ENCODE peak calls at places on chromosomes 6 and 20, in eight cellular contexts. O, Q, S, L, C, N, X and Z are unnamed samples.

GRCh38 chr20:513429-513828 is 30.2 kb downstream of the CSNK2A1 start:
- DNase-seq in C (no peak), L (no peak), O (no peak), S (no peak), N (no peak), Q (no peak), X (peak; percentile 35), Z (no peak)

GRCh38 chr6:85484941-85485340 is 35.1 kb downstream of the NT5E start:
- DNase-seq in C (no peak), Q (no peak), S (no peak), O (no peak), L (no peak), X (no peak), N (no peak), Z (no peak)

GRCh38 chr20:51062065-51062464 is 39.2 kb upstream of the KCNG1 start:
- DNase-seq in N (no peak), S (peak; percentile 21), X (peak; percentile 32), L (no peak), Q (no peak), O (no peak), C (no peak), Z (no peak)

GRCh38 chr20:63696311-63696627 is 183 bp upstream of the TNFRSF6B start:
- DNase-seq in Q (peak; percentile 63), O (peak; percentile 62), N (peak; percentile 64), C (peak; percentile 55), S (no peak), L (no peak), X (no peak), Z (no peak)

GRCh38 chr6:47169785-47170685 is 127.9 kb upstream of the ADGRF1 start:
- DNase-seq in S (peak; percentile 26), X (peak; percentile 68), L (peak; percentile 89), Q (no peak), N (no peak), C (no peak), O (no peak), Z (peak; percentile 75)

GRCh38 chr20:63071541-63072181 is 64.9 kb upstream of the BHLHE23 start:
- DNase-seq in C (peak; percentile 16), N (no peak), L (peak; percentile 6), X (peak; percentile 75), O (peak; percentile 62), S (peak; percentile 27), Q (peak; percentile 18), Z (no peak)

GRCh38 chr6:31035862-31036497 is 25.7 kb downstream of the MUC22 start:
- DNase-seq in Q (no peak), N (no peak), L (no peak), X (peak; percentile 19), C (no peak), S (no peak), O (no peak), Z (no peak)

GRCh38 chr6:162032620-162033019 is 694.9 kb downstream of the PRKN start:
- DNase-seq in X (peak; percentile 26), C (peak; percentile 61), L (no peak), Q (no peak), O (no peak), N (no peak), S (peak; percentile 71), Z (peak; percentile 51)

GRCh38 chr6:166877906-166878305 is 78.4 kb downstream of the RNASET2 start:
- DNase-seq in Q (no peak), N (no peak), X (peak; percentile 11), C (no peak), S (no peak), O (no peak), L (no peak), Z (no peak)

GRCh38 chr20:10513091-10513490 is 78.0 kb downstream of the SLX4IP start:
- DNase-seq in X (no peak), S (no peak), N (no peak), O (no peak), Q (no peak), C (no peak), L (no peak), Z (no peak)

GRCh38 chr20:10509411-10509810 is 74.3 kb downstream of the SLX4IP start:
- DNase-seq in X (peak; percentile 21), C (no peak), Q (no peak), S (no peak), N (no peak), L (peak; percentile 36), O (no peak), Z (no peak)

GRCh38 chr20:10510216-10510615 is 75.1 kb downstream of the SLX4IP start:
- DNase-seq in X (no peak), C (no peak), L (no peak), S (no peak), N (no peak), O (no peak), Q (no peak), Z (no peak)

GRCh38 chr20:10511507-10512231 is 76.6 kb downstream of the SLX4IP start:
- DNase-seq in S (peak; percentile 98), X (peak; percentile 98), L (peak; percentile 99), N (peak; percentile 70), O (peak; percentile 45), Q (no peak), C (peak; percentile 100), Z (peak; percentile 99)

DNA sequence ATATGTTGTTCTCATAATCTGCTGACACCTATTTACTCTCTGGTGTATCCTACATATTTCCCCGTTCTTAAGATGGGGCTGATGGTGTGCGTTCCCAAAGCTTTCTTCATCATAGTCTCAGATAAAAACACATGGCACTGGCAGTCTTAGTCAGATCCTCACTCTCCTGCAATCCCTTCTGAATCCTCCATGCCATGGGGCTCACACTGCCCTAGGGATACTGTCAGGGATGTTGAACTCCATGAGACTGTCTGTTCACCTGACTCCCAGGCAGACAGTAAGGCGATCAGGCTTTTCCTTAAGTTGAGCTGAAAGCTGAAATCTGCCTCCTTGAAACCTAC is 76.0 kb downstream of the SLX4IP start:
- DNase-seq in Q (no peak), X (no peak), S (no peak), N (no peak), L (no peak), C (no peak), O (no peak), Z (no peak)
- H3K4me3 ChIP-seq in Q (no peak overlapping the region), X (peak overlapping the region; percentile 4), S (no peak overlapping the region), N (no peak overlapping the region), L (no peak overlapping the region), C (no peak overlapping the region), O (no peak overlapping the region), Z (no peak overlapping the region)

GRCh38 chr6:100456881-100457220 is 7.9 kb downstream of the SIM1 start:
- DNase-seq in S (no peak), O (no peak), L (no peak), N (no peak), X (no peak), C (no peak), Q (no peak), Z (no peak)

GRCh38 chr6:100457251-100457990 is 7.3 kb downstream of the SIM1 start:
- DNase-seq in O (peak; percentile 60), S (no peak), Q (no peak), C (no peak), N (no peak), L (no peak), X (no peak), Z (no peak)

GRCh38 chr6:100455230-100456124 is 9.2 kb downstream of the SIM1 start:
- DNase-seq in C (no peak), O (peak; percentile 71), S (no peak), N (peak; percentile 66), Q (no peak), X (no peak), L (no peak), Z (no peak)

GRCh38 chr6:100454571-100455229 is 10.0 kb downstream of the SIM1 start:
- DNase-seq in N (no peak), X (peak; percentile 29), L (no peak), C (peak; percentile 51), O (no peak), Q (no peak), S (no peak), Z (no peak)

DNA sequence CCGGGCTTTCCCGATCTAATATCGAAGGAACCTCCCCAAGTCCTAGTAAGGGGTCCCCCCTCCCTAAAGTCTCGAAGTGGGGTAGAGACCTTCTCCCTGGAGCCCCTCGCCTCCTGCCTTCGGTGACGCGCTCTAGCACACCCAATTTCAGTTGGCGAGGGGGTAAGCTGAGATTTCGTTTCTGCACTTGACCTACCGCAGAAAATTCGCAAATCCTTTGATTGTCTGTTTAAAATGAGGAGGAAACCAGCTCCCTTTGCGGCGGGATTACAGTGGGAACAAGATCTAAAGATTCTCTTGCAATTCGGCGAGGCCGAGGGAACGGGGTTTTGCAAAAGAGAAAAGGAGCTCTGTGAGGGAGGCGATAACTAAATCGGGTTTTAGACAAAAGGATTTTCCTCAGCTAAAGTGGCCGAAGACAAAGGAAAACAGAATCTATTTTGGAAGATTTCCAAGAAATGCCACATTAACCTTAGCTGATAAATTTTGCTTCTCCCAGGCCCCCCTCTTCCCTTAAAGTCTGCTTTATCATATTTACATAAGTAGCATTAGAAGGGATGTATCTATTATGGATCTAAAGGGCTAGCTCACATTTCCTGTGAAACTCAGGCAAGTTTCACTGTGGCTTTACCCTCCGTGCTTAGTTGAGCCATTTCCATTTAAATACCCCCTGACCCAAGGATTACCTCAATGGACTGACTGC is 8.4 kb downstream of the SIM1 start:
- DNase-seq in S (no peak), N (no peak), C (peak; percentile 51), L (no peak), Q (no peak), X (peak; percentile 44), O (peak; percentile 72), Z (no peak)
- H3K4me3 ChIP-seq in S (no peak overlapping the region), N (peak overlapping the region; percentile 6), C (no peak overlapping the region), L (no peak overlapping the region), Q (no peak overlapping the region), X (no peak overlapping the region), O (peak overlapping the region; percentile 19), Z (no peak overlapping the region)

GRCh38 chr20:57710841-57711240 is 1.0 kb upstream of the PMEPA1 start:
- DNase-seq in L (no peak), X (no peak), Q (no peak), N (no peak), C (no peak), O (no peak), S (no peak), Z (no peak)
- H3K4me3 ChIP-seq in L (peak overlapping the region; percentile 75), X (peak overlapping the region; percentile 72), Q (peak overlapping the region; percentile 84), N (peak overlapping the region; percentile 70), C (peak overlapping the region; percentile 77), O (peak overlapping the region; percentile 61), S (peak overlapping the region; percentile 77), Z (peak overlapping the region; percentile 82)

GRCh38 chr6:163149535-163149848 is 265.0 kb upstream of the QKI start:
- DNase-seq in C (no peak), S (no peak), X (no peak), Q (no peak), O (no peak), N (no peak), L (no peak), Z (no peak)
- H3K4me3 ChIP-seq in C (no peak overlapping the region), S (no peak overlapping the region), X (no peak overlapping the region), Q (no peak overlapping the region), O (no peak overlapping the region), N (no peak overlapping the region), L (no peak overlapping the region), Z (no peak overlapping the region)

GRCh38 chr6:11795403-11795802 is 16.8 kb upstream of the ADTRP start:
- DNase-seq in N (no peak), S (no peak), L (peak; percentile 43), Q (no peak), O (no peak), C (no peak), X (no peak), Z (no peak)
- H3K4me3 ChIP-seq in N (no peak overlapping the region), S (no peak overlapping the region), L (no peak overlapping the region), Q (no peak overlapping the region), O (no peak overlapping the region), C (no peak overlapping the region), X (no peak overlapping the region), Z (no peak overlapping the region)

GRCh38 chr6:125598422-125598821 is 151.0 kb upstream of the HEY2 start:
- DNase-seq in X (peak; percentile 94), Q (no peak), S (peak; percentile 72), L (peak; percentile 75), O (no peak), N (no peak), C (peak; percentile 67), Z (peak; percentile 67)
- H3K4me3 ChIP-seq in X (no peak overlapping the region), Q (no peak overlapping the region), S (no peak overlapping the region), L (no peak overlapping the region), O (no peak overlapping the region), N (no peak overlapping the region), C (no peak overlapping the region), Z (no peak overlapping the region)